ENCODE peak calls at places on chromosomes 6 and 20, in ten cellular contexts. Y is astrocyte of the spinal cord; C is aorta; O is B cell; F is epithelial cell of esophagus; E is T-helper 1 cell; B is kidney tubule cell; A is pancreas; Z is stimulated activated naive CD8-positive, alpha-beta T cell treated with anti-CD3 and anti-CD28 coated beads, Interleukin-15, amount 100 ng/mL, for 72 hours; M is cardiac muscle cell. G is an unnamed sample.

GRCh38 chr6:56222509-56222908 is 24.9 kb downstream of the COL21A1 start:
- DNase-seq in F (no peak), Y (peak), A (no peak), B (no peak), M (peak), Z (no peak), C (no peak), E (no peak), O (no peak), G (no peak)

GRCh38 chr6:150719099-150719767 is 119.5 kb downstream of the PLEKHG1 start:
- DNase-seq in C (no peak), O (no peak), M (no peak), B (no peak), Z (no peak), A (no peak), F (no peak), E (no peak), Y (no peak), G (no peak)

GRCh38 chr6:131949615-131949908 is 1.6 kb downstream of the CCN2 start:
- DNase-seq in C (no peak), Y (no peak), E (no peak), Z (no peak), O (no peak), A (no peak), B (no peak), F (no peak), M (peak), G (no peak)

GRCh38 chr6:106446287-106446885 is 85.9 kb downstream of the CRYBG1 start:
- DNase-seq in C (no peak), Y (peak), O (peak), B (peak), M (peak), F (no peak), A (no peak), E (no peak), Z (no peak), G (peak)

GRCh38 chr6:164286021-164286420 is 871.5 kb downstream of the QKI start:
- DNase-seq in Y (peak), C (no peak), Z (no peak), M (peak), A (no peak), F (no peak), O (no peak), E (no peak), B (no peak), G (no peak)

GRCh38 chr6:83511901-83512681 is at the start of gene PRSS35:
- DNase-seq in B (peak), Z (no peak), O (no peak), F (peak), C (peak), E (no peak), M (peak), A (peak), Y (peak), G (peak)

GRCh38 chr6:28747631-28748157 is 176.1 kb downstream of the TRIM27 start:
- DNase-seq in Y (peak), C (no peak), F (peak), O (no peak), E (no peak), B (peak), M (peak), Z (peak), A (no peak), G (peak)

GRCh38 chr6:89954721-89955148 is 60.5 kb downstream of the GJA10 start:
- DNase-seq in M (no peak), Z (peak), A (no peak), C (no peak), O (no peak), E (no peak), F (peak), Y (no peak), B (no peak), G (no peak)

GRCh38 chr6:163764565-163764964 is 350.0 kb downstream of the QKI start:
- DNase-seq in B (no peak), A (no peak), F (no peak), E (no peak), M (no peak), C (no peak), Z (no peak), Y (peak), O (no peak), G (no peak)

GRCh38 chr6:26195376-26195923 is 108.2 kb downstream of the HFE start:
- DNase-seq in A (peak), M (peak), O (peak), B (peak), C (peak), F (peak), E (peak), Y (peak), Z (peak), G (peak)

GRCh38 chr6:80769101-80769500 is 662.6 kb downstream of the BCKDHB start:
- DNase-seq in F (no peak), Y (peak), C (no peak), O (no peak), E (no peak), M (no peak), B (no peak), Z (no peak), A (no peak), G (no peak)

GRCh38 chr6:107841265-107841650 is 17.1 kb upstream of the SCML4 start:
- DNase-seq in C (no peak), B (no peak), M (no peak), F (no peak), Z (no peak), E (no peak), O (no peak), A (no peak), Y (no peak), G (no peak)

GRCh38 chr20:6000851-6001250 is 50.4 kb downstream of the MCM8 start:
- DNase-seq in E (no peak), F (no peak), M (no peak), B (no peak), Z (no peak), O (no peak), C (no peak), A (no peak), Y (no peak), G (no peak)

GRCh38 chr6:44661221-44661609 is 273.7 kb downstream of the CDC5L start:
- DNase-seq in C (no peak), O (no peak), B (peak), F (peak), Z (no peak), M (no peak), Y (peak), A (no peak), E (no peak), G (peak)

GRCh38 chr20:237479-237878 is 10.4 kb downstream of the DEFB129 start:
- DNase-seq in F (no peak), Y (no peak), B (no peak), Z (peak), M (peak), E (no peak), A (no peak), C (no peak), O (peak), G (no peak)

GRCh38 chr6:37454420-37455125 is 21.6 kb downstream of the CMTR1 start:
- DNase-seq in Y (peak), Z (no peak), C (no peak), O (no peak), E (no peak), M (no peak), A (no peak), B (no peak), F (no peak), G (no peak)

GRCh38 chr20:4084096-4084495 is 68.7 kb upstream of the RNF24 start:
- DNase-seq in A (no peak), Y (no peak), Z (no peak), B (no peak), O (no peak), E (no peak), M (no peak), C (no peak), F (no peak), G (no peak)

GRCh38 chr6:74408844-74409243 is 712.8 kb downstream of the CD109 start:
- DNase-seq in Y (no peak), E (no peak), M (peak), C (no peak), O (no peak), A (no peak), F (no peak), Z (no peak), B (no peak), G (no peak)

GRCh38 chr6:33375143-33375649 is 16.4 kb upstream of the KIFC1 start:
- DNase-seq in B (peak), M (peak), A (peak), C (no peak), F (peak), O (no peak), Y (peak), E (no peak), Z (no peak), G (no peak)

GRCh38 chr6:130848945-130849344 is 21.7 kb downstream of the SMLR1 start:
- DNase-seq in O (peak), F (peak), A (no peak), C (no peak), E (peak), Y (no peak), B (peak), M (no peak), Z (peak), G (no peak)

GRCh38 chr6:16999486-17000436 is 102.1 kb upstream of the STMND1 start:
- DNase-seq in B (no peak), Y (peak), A (no peak), Z (no peak), O (no peak), M (peak), F (peak), C (no peak), E (no peak), G (no peak)

GRCh38 chr20:25695532-25696383 is 895 bp downstream of the ZNF337 start:
- DNase-seq in B (peak), M (no peak), Z (no peak), A (no peak), F (peak), Y (no peak), E (no peak), C (no peak), O (no peak), G (no peak)

GRCh38 chr20:44231713-44232468 is 15.2 kb upstream of the GDAP1L1 start:
- DNase-seq in Y (no peak), M (no peak), F (no peak), Z (no peak), B (no peak), C (no peak), O (no peak), A (no peak), E (no peak), G (no peak)

GRCh38 chr20:57753332-57754164 is 43.7 kb upstream of the PMEPA1 start:
- DNase-seq in B (no peak), Y (no peak), Z (no peak), A (no peak), O (no peak), C (peak), M (no peak), F (no peak), E (no peak), G (no peak)

G was measured in RCC 7860.